ENCODE peak calls at places on chromosome 20, in nine cellular contexts. K is stromal cell of bone marrow; P is ELR; S is sigmoid colon; O is psoas muscle; R is AG08395; Z is stimulated activated CD8-positive, alpha-beta memory T cell treated with anti-CD3 and anti-CD28 coated beads, Interleukin-12 subunit alpha, Interleukin-12 subunit beta, amount 100 ng/mL, for 4 hours; U is brain pericyte; V is NCI-H2081. G is an unnamed sample.

GRCh38 chr20:62219992-62220665 is at the start of gene HRH3:
- DNase-seq in K (no peak), P (peak), S (no peak), O (peak), R (peak), Z (peak), U (no peak), V (peak), G (no peak)

GRCh38 chr20:63552481-63553249 is 1.3 kb upstream of the FNDC11 start:
- DNase-seq in K (no peak), P (no peak), S (no peak), O (no peak), R (no peak), Z (peak), U (no peak), V (no peak), G (no peak)

GRCh38 chr20:61803416-61803902 is 262.2 kb downstream of the TAF4 start:
- DNase-seq in K (no peak), P (no peak), S (no peak), O (no peak), R (no peak), Z (no peak), U (no peak), V (no peak), G (no peak)

GRCh38 chr20:47043076-47043475 is 148.4 kb downstream of the EYA2 start:
- DNase-seq in K (no peak), P (no peak), S (no peak), O (no peak), R (no peak), Z (no peak), U (peak), V (no peak), G (no peak)

GRCh38 chr20:42567409-42567808 is 622.3 kb downstream of the PTPRT start:
- DNase-seq in K (no peak), P (no peak), S (no peak), O (no peak), R (no peak), Z (no peak), U (no peak), V (no peak), G (no peak)

GRCh38 chr20:49571553-49571835 is 3.6 kb upstream of the PTGIS start:
- DNase-seq in K (no peak), P (no peak), S (peak), O (no peak), R (no peak), Z (no peak), U (no peak), V (no peak), G (no peak)

GRCh38 chr20:63980317-63980805 is 571 bp upstream of the PRPF6 start:
- DNase-seq in K (no peak), P (no peak), S (no peak), O (no peak), R (no peak), Z (no peak), U (no peak), V (peak), G (no peak)

GRCh38 chr20:11395581-11395980 is 522.1 kb upstream of the BTBD3 start:
- DNase-seq in K (no peak), P (peak), S (no peak), O (no peak), R (no peak), Z (no peak), U (no peak), V (no peak), G (no peak)

GRCh38 chr20:24653306-24653705 is 183.9 kb downstream of the SYNDIG1 start:
- DNase-seq in K (no peak), P (peak), S (peak), O (no peak), R (peak), Z (no peak), U (no peak), V (no peak), G (no peak)

GRCh38 chr20:12925214-12925755 is 83.5 kb upstream of the SPTLC3 start:
- DNase-seq in K (peak), P (peak), S (no peak), O (no peak), R (peak), Z (no peak), U (peak), V (peak), G (peak)

GRCh38 chr20:51553897-51554504 is 11.5 kb upstream of the NFATC2 start:
- DNase-seq in K (no peak), P (peak), S (no peak), O (no peak), R (peak), Z (no peak), U (no peak), V (no peak), G (no peak)

GRCh38 chr20:32271620-32272019 is 5.8 kb upstream of the KIF3B start:
- DNase-seq in K (no peak), P (no peak), S (no peak), O (no peak), R (no peak), Z (no peak), U (no peak), V (no peak), G (no peak)

GRCh38 chr20:38181207-38181693 is 16.2 kb upstream of the TGM2 start:
- DNase-seq in K (no peak), P (peak), S (peak), O (no peak), R (no peak), Z (no peak), U (no peak), V (peak), G (no peak)

GRCh38 chr20:59124326-59125029 is 39.1 kb upstream of the ZNF831 start:
- DNase-seq in K (no peak), P (no peak), S (no peak), O (no peak), R (no peak), Z (no peak), U (no peak), V (no peak), G (no peak)

GRCh38 chr20:1644101-1644962 is 13.2 kb downstream of the SIRPG start:
- DNase-seq in K (no peak), P (no peak), S (no peak), O (no peak), R (no peak), Z (no peak), U (no peak), V (no peak), G (no peak)

GRCh38 chr20:43755851-43756250 is 29.0 kb upstream of the GTSF1L start:
- DNase-seq in K (no peak), P (peak), S (no peak), O (no peak), R (peak), Z (no peak), U (no peak), V (no peak), G (peak)

GRCh38 chr20:454951-455350 is 7.4 kb downstream of the TBC1D20 start:
- DNase-seq in K (no peak), P (no peak), S (no peak), O (no peak), R (no peak), Z (no peak), U (no peak), V (no peak), G (no peak)

GRCh38 chr20:58651823-58652605 is 931 bp downstream of the STX16 start:
- DNase-seq in K (peak), P (peak), S (peak), O (peak), R (peak), Z (peak), U (peak), V (peak), G (peak)

GRCh38 chr20:19015326-19015725 is 197.1 kb upstream of the SLC24A3 start:
- DNase-seq in K (no peak), P (no peak), S (peak), O (peak), R (no peak), Z (no peak), U (no peak), V (no peak), G (no peak)

GRCh38 chr20:8858181-8858794 is 210.6 kb upstream of the PLCB4 start:
- DNase-seq in K (no peak), P (no peak), S (no peak), O (no peak), R (no peak), Z (no peak), U (no peak), V (no peak), G (peak)

GRCh38 chr20:10501377-10501776 is 66.3 kb downstream of the SLX4IP start:
- DNase-seq in K (no peak), P (no peak), S (peak), O (no peak), R (no peak), Z (no peak), U (no peak), V (no peak), G (peak)

GRCh38 chr20:51176846-51177245 is 153.9 kb upstream of the KCNG1 start:
- DNase-seq in K (no peak), P (no peak), S (no peak), O (no peak), R (no peak), Z (no peak), U (no peak), V (no peak), G (no peak)

GRCh38 chr20:63176448-63177133 is 39.3 kb downstream of the YTHDF1 start:
- DNase-seq in K (no peak), P (no peak), S (no peak), O (no peak), R (no peak), Z (no peak), U (no peak), V (no peak), G (no peak)